ENCODE peak calls at places on chromosome 22, in seven cellular contexts. T is mesendoderm, O is neuronal stem cell, J is H1, S is IMR-90, I is H9, D is mesenchymal stem cell. Y is an unnamed sample.

GRCh38 chr22:32528316-32528715 is 53.7 kb downstream of the FBXO7 start:
- DNase-seq in T (no peak), O (no peak), D (no peak), J (no peak), I (no peak), S (no peak), Y (no peak)

GRCh38 chr22:43849731-43850130 is 12.6 kb downstream of the SULT4A1 start:
- DNase-seq in T (no peak), I (peak), O (no peak), D (no peak), S (no peak), J (no peak), Y (no peak)

GRCh38 chr22:29700206-29700948 is 19.4 kb upstream of the CABP7 start:
- DNase-seq in T (no peak), I (no peak), S (peak), O (no peak), J (no peak), D (no peak), Y (peak)

GRCh38 chr22:33472462-33473344 is 414.5 kb upstream of the SYN3 start:
- DNase-seq in J (no peak), O (no peak), D (no peak), I (no peak), T (no peak), S (peak), Y (peak)

GRCh38 chr22:21927174-21927823 is 25.3 kb downstream of the PPM1F start:
- DNase-seq in D (no peak), J (peak), T (no peak), O (no peak), S (no peak), I (no peak), Y (no peak)

GRCh38 chr22:32535531-32536190 is 61.0 kb downstream of the FBXO7 start:
- DNase-seq in J (no peak), T (no peak), D (no peak), I (no peak), O (no peak), S (no peak), Y (no peak)

GRCh38 chr22:45537734-45538181 is 35.1 kb downstream of the FBLN1 start:
- DNase-seq in O (no peak), T (no peak), I (no peak), D (no peak), S (peak), J (no peak), Y (no peak)

GRCh38 chr22:20748820-20749428 is 25.0 kb upstream of the SERPIND1 start:
- DNase-seq in I (no peak), O (no peak), D (no peak), J (no peak), S (peak), T (no peak), Y (no peak)

GRCh38 chr22:17990167-17990566 is 34.2 kb downstream of the MICAL3 start:
- DNase-seq in O (no peak), I (no peak), S (no peak), J (no peak), D (no peak), T (no peak), Y (no peak)

GRCh38 chr22:19814428-19814827 is 40.2 kb downstream of the GNB1L start:
- DNase-seq in O (no peak), D (no peak), S (no peak), I (no peak), J (no peak), T (no peak), Y (no peak)

GRCh38 chr22:46047841-46048595 is 71.1 kb upstream of the WNT7B start:
- DNase-seq in T (no peak), D (no peak), J (no peak), I (no peak), S (no peak), O (no peak), Y (no peak)

GRCh38 chr22:37808294-37808657 is 542 bp downstream of the GCAT start:
- DNase-seq in J (no peak), I (peak), S (peak), O (no peak), T (no peak), D (peak), Y (peak)

GRCh38 chr22:18013436-18013835 is 10.9 kb downstream of the MICAL3 start:
- DNase-seq in S (no peak), T (no peak), I (no peak), D (no peak), O (no peak), J (no peak), Y (no peak)

DNA sequence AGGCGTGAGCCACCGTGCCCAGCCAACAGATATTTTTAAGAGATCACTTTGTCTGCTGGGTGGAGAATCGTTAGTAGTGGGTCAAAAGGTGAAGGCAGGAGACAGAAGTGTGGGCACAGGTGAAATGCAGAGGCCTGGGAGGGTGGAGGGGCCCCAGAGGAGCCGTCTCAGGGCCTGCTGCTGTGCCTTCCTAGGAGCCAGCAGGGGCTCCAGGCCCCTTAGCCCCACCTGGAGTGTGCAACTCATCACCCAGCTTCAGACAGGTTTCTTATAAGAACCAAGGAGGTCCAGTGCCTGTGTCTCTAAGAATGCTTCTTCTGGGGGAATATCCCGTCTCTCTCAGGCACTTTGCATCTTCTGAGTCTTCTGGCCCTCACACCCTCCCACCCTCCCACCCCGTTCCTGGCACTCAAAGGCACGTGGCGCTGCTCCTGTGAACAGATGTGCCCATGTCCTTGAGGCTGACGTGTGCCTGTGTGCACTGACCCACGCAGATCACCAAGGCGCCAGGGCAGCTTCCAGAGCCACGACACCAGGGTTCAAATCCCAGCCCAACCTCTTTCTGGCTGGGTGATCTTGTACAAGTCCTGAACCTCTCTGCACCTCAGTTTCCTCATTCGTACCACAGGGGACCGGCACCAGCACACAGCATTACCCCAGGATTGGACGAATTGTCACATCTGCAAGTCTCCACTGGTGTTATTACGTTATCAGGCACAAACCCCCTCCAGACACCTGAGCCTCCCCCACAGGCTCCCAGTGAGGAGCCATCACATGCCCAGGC is 3.4 kb downstream of the ARSA start:
- DNase-seq in O (no peak), T (no peak), S (no peak), I (no peak), D (no peak), J (peak), Y (no peak)
- H2BK5ac ChIP-seq in O (no peak), T (no peak), S (no peak), I (no peak), D (no peak), J (no peak), Y (no peak)

GRCh38 chr22:24685804-24686203 is 82.8 kb downstream of the GGT1 start:
- DNase-seq in T (no peak), D (no peak), O (peak), J (peak), S (no peak), I (peak), Y (no peak)
- H2BK5ac ChIP-seq in T (no peak), D (no peak), O (no peak), J (no peak), S (peak), I (no peak), Y (no peak)

GRCh38 chr22:25396615-25397200 is 167.8 kb upstream of the GRK3 start:
- DNase-seq in O (no peak), D (no peak), S (no peak), I (no peak), T (no peak), J (no peak), Y (no peak)
- H2BK5ac ChIP-seq in O (no peak), D (no peak), S (no peak), I (no peak), T (no peak), J (no peak), Y (no peak)

GRCh38 chr22:25104367-25104766 is 95.3 kb upstream of the CRYBB3 start:
- DNase-seq in I (no peak), D (no peak), T (no peak), S (no peak), J (no peak), O (no peak), Y (no peak)

GRCh38 chr22:25100972-25101371 is 98.7 kb upstream of the CRYBB3 start:
- DNase-seq in D (no peak), S (no peak), O (no peak), T (peak), I (no peak), J (no peak), Y (no peak)

GRCh38 chr22:25102722-25103121 is 96.9 kb upstream of the CRYBB3 start:
- DNase-seq in J (no peak), I (no peak), S (no peak), D (no peak), T (no peak), O (no peak), Y (peak)

GRCh38 chr22:25100402-25100801 is 99.3 kb upstream of the CRYBB3 start:
- DNase-seq in S (no peak), O (no peak), T (no peak), D (no peak), I (no peak), J (no peak), Y (peak)

GRCh38 chr22:25101986-25102385 is 97.7 kb upstream of the CRYBB3 start:
- DNase-seq in J (no peak), D (no peak), I (no peak), O (no peak), S (no peak), T (no peak), Y (peak)
- H2BK5ac ChIP-seq in J (no peak), D (no peak), I (no peak), O (no peak), S (no peak), T (no peak), Y (no peak)

DNA sequence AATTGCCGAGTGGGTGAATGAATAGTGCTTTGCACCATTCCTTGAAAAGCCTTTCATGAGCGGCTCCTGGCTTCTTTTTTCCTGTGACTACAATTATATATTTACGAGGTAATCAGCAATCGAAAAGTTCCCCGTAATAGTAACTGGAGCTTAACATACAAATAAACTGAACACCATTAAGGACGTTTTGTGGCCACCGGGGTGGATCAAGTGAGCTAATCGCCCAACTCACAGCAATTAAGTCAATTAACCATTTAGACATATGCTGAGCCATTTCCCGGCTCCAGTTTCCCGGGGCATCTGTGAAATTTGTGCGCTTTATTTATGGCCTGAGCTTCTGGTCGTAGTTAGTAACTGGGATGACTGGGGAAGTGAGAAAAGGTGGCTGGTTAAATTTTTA is 465.2 kb downstream of the MIAT start:
- DNase-seq in T (no peak), D (no peak), O (no peak), J (no peak), S (no peak), I (no peak), Y (no peak)
- H2BK5ac ChIP-seq in T (no peak), D (no peak), O (no peak), J (no peak), S (no peak), I (no peak), Y (no peak)

GRCh38 chr22:31210830-31211503 is 1.1 kb upstream of the LIMK2 start:
- DNase-seq in T (no peak), J (no peak), O (no peak), D (no peak), S (no peak), I (no peak), Y (peak)
- H2BK5ac ChIP-seq in T (no peak), J (no peak), O (no peak), D (no peak), S (no peak), I (no peak), Y (no peak)

DNA sequence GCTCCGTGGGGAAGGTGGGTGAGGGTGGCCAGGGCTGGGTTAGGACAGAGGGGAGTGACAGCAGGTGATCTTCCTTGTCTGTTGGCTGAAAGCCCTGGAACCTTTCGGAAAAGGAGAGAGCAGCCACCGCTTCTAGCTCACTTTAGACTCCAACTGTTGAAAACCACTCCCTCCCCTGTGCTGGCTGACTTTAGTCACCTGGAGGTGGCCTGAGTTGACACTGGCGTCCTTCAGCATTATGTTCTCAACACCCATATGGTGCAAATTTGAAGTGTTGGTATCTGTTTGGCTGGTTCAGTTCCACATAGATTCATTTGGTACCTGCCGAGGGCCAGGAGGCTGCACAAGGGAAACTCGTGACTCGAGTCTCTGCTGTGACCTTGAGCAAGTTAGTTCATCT is 28.8 kb downstream of the ZC3H7B start:
- DNase-seq in O (no peak), D (no peak), I (no peak), J (no peak), S (no peak), T (no peak), Y (no peak)
- H2BK5ac ChIP-seq in O (peak), D (no peak), I (no peak), J (no peak), S (no peak), T (no peak), Y (no peak)